ENCODE peak calls at places on chromosomes 7 and 10, in five cellular contexts. P, H, M, Q and A are unnamed samples.

GRCh38 chr10:12041766-12042408 is 722 bp downstream of the UPF2 start:
- DNase-seq in P (no peak), H (no peak), M (peak; percentile 35), Q (no peak), A (no peak)

GRCh38 chr7:112933598-112933997 is 143.4 kb upstream of the TMEM168 start:
- DNase-seq in P (no peak), H (no peak), M (no peak), Q (no peak), A (no peak)

GRCh38 chr7:79308176-79308575 is 145.3 kb downstream of the MAGI2 start:
- DNase-seq in P (no peak), H (no peak), M (no peak), Q (peak; percentile 53), A (no peak)

GRCh38 chr10:92891885-92892705 is 43.8 kb downstream of the EXOC6 start:
- DNase-seq in P (no peak), H (no peak), M (no peak), Q (peak; percentile 68), A (peak; percentile 19)

GRCh38 chr10:121942749-121943148 is 14.9 kb upstream of the ATE1 start:
- DNase-seq in P (no peak), H (no peak), M (peak; percentile 22), Q (no peak), A (no peak)

GRCh38 chr7:13467111-13467547 is 522.3 kb downstream of the ETV1 start:
- DNase-seq in P (no peak), H (no peak), M (no peak), Q (no peak), A (no peak)

GRCh38 chr7:55493416-55493815 is 78.9 kb downstream of the VOPP1 start:
- DNase-seq in P (no peak), H (no peak), M (no peak), Q (no peak), A (no peak)

GRCh38 chr10:71236286-71236685 is 23.9 kb downstream of the UNC5B start:
- DNase-seq in P (no peak), H (no peak), M (no peak), Q (no peak), A (no peak)

GRCh38 chr7:41993173-41993867 is 243.7 kb downstream of the GLI3 start:
- DNase-seq in P (no peak), H (no peak), M (no peak), Q (no peak), A (no peak)

GRCh38 chr7:117062300-117062699 is 109.0 kb downstream of the ST7 start:
- DNase-seq in P (no peak), H (no peak), M (no peak), Q (no peak), A (no peak)

GRCh38 chr7:27249724-27250636 is 7.4 kb downstream of the EVX1 start:
- DNase-seq in P (no peak), H (no peak), M (no peak), Q (no peak), A (no peak)

DNA sequence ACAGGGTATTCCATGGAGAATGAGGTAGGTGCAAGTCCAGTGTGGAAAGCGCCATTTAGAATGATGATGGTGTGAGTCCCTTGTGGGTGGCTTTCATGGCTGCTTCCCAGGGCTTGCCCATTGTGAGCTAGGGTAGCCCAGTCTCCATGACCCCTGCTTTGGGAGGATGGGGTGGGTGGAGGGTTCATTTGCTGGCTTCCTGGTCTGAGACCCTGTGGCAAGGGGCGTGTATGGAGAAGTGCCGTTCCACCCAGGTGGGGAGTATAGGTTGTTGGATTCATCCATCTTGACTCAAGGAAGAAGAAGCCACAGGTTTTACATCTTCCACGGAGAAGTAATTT is 27.7 kb downstream of the CCM2 start:
- DNase-seq in P (no peak), H (no peak), M (no peak), Q (no peak), A (no peak)
- TF ChIP-seq POLR2A in P (no peak), H (no peak), M (no peak), Q (no peak), A (no peak)

GRCh38 chr7:92527300-92528187 is 776 bp downstream of the PEX1 start:
- DNase-seq in P (peak; percentile 25), H (no peak), M (peak; percentile 51), Q (peak; percentile 23), A (no peak)
- TF ChIP-seq POLR2A in P (no peak), H (no peak), M (peak; percentile 29), Q (no peak), A (no peak)

DNA sequence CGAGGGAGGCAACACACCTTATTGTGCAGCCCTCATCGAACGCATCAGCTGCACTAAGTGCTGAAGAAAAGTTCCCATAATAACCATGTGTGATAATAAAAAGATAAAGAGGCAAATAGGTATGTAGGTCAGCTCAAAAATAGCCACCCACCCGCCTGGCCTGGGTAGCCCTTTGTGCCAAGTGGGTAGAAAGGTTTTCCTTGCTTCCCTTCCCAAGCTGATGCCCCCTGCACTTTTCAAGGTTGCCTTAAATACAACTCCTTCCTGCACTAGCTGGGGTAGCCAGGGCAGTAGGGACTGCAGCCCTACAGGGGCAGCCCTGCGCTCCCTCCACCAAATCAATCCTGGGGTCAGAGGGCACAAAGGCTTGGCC is 13.5 kb upstream of the DDIT4 start:
- DNase-seq in P (no peak), H (no peak), M (no peak), Q (no peak), A (no peak)
- TF ChIP-seq POLR2A in P (no peak), H (peak; percentile 19), M (no peak), Q (no peak), A (no peak)

GRCh38 chr10:110007171-110007700 is 548 bp upstream of the ADD3 start:
- DNase-seq in P (no peak), H (peak; percentile 41), M (peak; percentile 44), Q (no peak), A (no peak)
- TF ChIP-seq POLR2A in P (no peak), H (peak; percentile 25), M (no peak), Q (peak; percentile 29), A (peak; percentile 60)

DNA sequence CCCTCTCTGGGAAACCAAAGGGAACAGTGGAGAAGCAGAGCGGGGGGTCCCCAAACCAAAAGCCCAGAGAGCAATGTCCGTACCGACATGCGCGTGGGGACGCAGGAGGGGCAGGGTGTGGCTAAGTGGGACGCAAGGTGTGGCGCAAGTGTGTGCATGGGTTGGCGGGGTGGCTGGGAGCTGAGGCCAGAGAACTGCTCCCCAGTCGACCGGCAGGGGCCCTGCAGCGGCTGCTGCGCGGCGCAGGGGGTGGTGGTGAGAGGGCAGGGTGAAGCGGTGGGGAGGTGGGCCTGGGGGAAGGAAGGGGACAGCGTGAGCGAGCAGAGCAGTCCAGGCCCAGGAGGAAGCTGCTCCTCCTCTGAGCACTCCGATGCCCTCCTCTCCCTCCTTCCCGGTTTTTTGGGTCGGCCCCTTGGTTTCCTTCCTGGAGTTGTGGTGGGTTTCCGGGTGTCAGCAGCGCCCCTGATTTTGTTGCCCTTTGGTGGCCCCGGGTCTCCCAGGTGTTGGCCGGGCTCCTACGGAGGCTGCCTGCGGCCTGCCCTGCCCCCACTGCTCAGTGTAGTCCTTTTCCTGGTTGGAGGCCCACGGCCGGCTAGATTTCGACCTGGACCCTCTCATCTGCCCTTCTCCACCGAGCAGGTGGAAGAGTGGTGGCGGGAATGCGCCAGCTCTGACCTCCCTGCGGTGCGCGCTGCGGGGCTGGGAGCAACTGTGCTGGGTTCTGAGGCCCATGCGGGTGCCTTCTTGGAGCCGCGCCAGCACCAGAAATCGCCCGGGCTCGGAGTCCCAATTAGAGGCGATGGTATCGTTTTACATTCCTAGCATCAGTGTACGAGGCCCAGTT is 40.5 kb upstream of the COMTD1 start:
- DNase-seq in P (no peak), H (no peak), M (peak; percentile 30), Q (no peak), A (no peak)
- TF ChIP-seq POLR2A in P (no peak), H (no peak), M (no peak), Q (no peak), A (no peak)